ENCODE peak calls at places on chromosome 7, in eight cellular contexts. One of them, this sample, is unnamed.

GRCh38 chr7:88363869-88364268 is 57.2 kb upstream of the STEAP4 start:
- DNase-seq in GM06990: no peak
- DNase-seq in breast epithelium: no peak
- DNase-seq in left ventricle myocardium inferior: no peak
- DNase-seq in heart right ventricle: no peak
- DNase-seq in astrocyte of the spinal cord: no peak
- DNase-seq in MM.1S: no peak
- DNase-seq in fibroblast of mammary gland: no peak
- DNase-seq in this sample: no peak

GRCh38 chr7:35280854-35281253 is 27.0 kb upstream of the TBX20 start:
- DNase-seq in GM06990: no peak
- DNase-seq in breast epithelium: no peak
- DNase-seq in left ventricle myocardium inferior: no peak
- DNase-seq in heart right ventricle: no peak
- DNase-seq in astrocyte of the spinal cord: no peak
- DNase-seq in MM.1S: no peak
- DNase-seq in fibroblast of mammary gland: no peak
- DNase-seq in this sample: no peak

GRCh38 chr7:78280276-78280675 is 481.7 kb downstream of the PHTF2 start:
- DNase-seq in GM06990: no peak
- DNase-seq in breast epithelium: no peak
- DNase-seq in left ventricle myocardium inferior: no peak
- DNase-seq in heart right ventricle: no peak
- DNase-seq in astrocyte of the spinal cord: no peak
- DNase-seq in MM.1S: no peak
- DNase-seq in fibroblast of mammary gland: no peak
- DNase-seq in this sample: no peak

GRCh38 chr7:128863433-128863989 is 855 bp downstream of the ATP6V1F start:
- DNase-seq in GM06990: peak; percentile 36
- DNase-seq in breast epithelium: no peak
- DNase-seq in left ventricle myocardium inferior: no peak
- DNase-seq in heart right ventricle: no peak
- DNase-seq in astrocyte of the spinal cord: peak; percentile 69
- DNase-seq in MM.1S: peak; percentile 87
- DNase-seq in fibroblast of mammary gland: peak; percentile 76
- DNase-seq in this sample: no peak

GRCh38 chr7:32892521-32893224 is 1.1 kb upstream of the KBTBD2 start:
- DNase-seq in GM06990: peak; percentile 67
- DNase-seq in breast epithelium: peak; percentile 25
- DNase-seq in left ventricle myocardium inferior: peak; percentile 37
- DNase-seq in heart right ventricle: peak; percentile 31
- DNase-seq in astrocyte of the spinal cord: peak; percentile 56
- DNase-seq in MM.1S: peak; percentile 55
- DNase-seq in fibroblast of mammary gland: peak; percentile 65
- DNase-seq in this sample: no peak

GRCh38 chr7:106814887-106815286 is 50.2 kb upstream of the PIK3CG start:
- DNase-seq in GM06990: no peak
- DNase-seq in breast epithelium: no peak
- DNase-seq in left ventricle myocardium inferior: no peak
- DNase-seq in heart right ventricle: no peak
- DNase-seq in astrocyte of the spinal cord: no peak
- DNase-seq in MM.1S: no peak
- DNase-seq in fibroblast of mammary gland: no peak
- DNase-seq in this sample: no peak

GRCh38 chr7:127514499-127514898 is 70.9 kb downstream of the GCC1 start:
- DNase-seq in GM06990: no peak
- DNase-seq in breast epithelium: no peak
- DNase-seq in left ventricle myocardium inferior: no peak
- DNase-seq in heart right ventricle: no peak
- DNase-seq in astrocyte of the spinal cord: peak; percentile 28
- DNase-seq in MM.1S: peak; percentile 44
- DNase-seq in fibroblast of mammary gland: peak; percentile 55
- DNase-seq in this sample: no peak

GRCh38 chr7:100130608-100131453 is 4.1 kb downstream of the MBLAC1 start:
- DNase-seq in GM06990: peak; percentile 63
- DNase-seq in breast epithelium: peak; percentile 52
- DNase-seq in left ventricle myocardium inferior: peak; percentile 79
- DNase-seq in heart right ventricle: peak; percentile 78
- DNase-seq in astrocyte of the spinal cord: peak; percentile 48
- DNase-seq in MM.1S: peak; percentile 64
- DNase-seq in fibroblast of mammary gland: peak; percentile 40
- DNase-seq in this sample: no peak

GRCh38 chr7:17939111-17939669 is 1.1 kb downstream of the SNX13 start:
- DNase-seq in GM06990: no peak
- DNase-seq in breast epithelium: no peak
- DNase-seq in left ventricle myocardium inferior: no peak
- DNase-seq in heart right ventricle: no peak
- DNase-seq in astrocyte of the spinal cord: peak; percentile 47
- DNase-seq in MM.1S: peak; percentile 15
- DNase-seq in fibroblast of mammary gland: peak; percentile 52
- DNase-seq in this sample: no peak

DNA sequence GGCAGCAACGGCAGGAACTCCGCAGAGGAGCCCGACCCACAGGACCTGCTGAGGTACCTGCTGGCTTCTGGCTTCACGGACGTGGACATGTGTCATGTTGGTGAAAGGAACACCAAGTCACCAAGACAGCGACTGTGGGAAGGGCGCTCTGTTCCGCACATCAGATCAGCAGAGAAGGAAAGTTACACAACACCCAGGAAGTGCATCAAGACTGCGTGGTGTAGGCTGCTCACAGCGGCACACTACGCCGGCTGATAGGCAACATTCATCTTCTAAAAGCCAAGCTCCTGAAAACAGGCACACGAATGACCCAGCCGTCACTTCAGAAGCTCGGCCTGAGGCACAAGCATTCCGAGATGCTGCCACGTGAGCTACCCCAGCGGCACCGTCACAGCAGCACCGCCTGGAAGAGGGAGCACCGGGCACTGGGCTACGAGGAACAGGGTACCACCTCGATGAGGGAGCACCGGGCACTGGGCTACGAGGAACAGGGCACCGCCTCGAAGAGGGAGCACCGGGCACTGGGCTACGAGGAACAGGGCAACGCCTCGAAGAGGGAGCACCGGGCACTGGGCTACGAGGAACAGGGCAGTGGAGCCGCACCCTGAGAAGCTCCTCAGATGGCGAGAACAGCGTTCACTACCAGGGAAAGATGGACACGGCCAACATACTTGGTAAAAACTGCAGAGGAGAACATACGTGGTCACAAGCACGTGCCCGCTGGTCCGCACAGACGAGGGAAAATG is 86.7 kb downstream of the MAD1L1 start:
- DNase-seq in GM06990: no peak
- DNase-seq in breast epithelium: no peak
- DNase-seq in left ventricle myocardium inferior: no peak
- DNase-seq in heart right ventricle: no peak
- DNase-seq in astrocyte of the spinal cord: no peak
- DNase-seq in MM.1S: no peak
- DNase-seq in fibroblast of mammary gland: no peak
- DNase-seq in this sample: no peak
- H3K4me3 ChIP-seq in GM06990: no peak overlapping the region
- H3K4me3 ChIP-seq in breast epithelium: no peak overlapping the region
- H3K4me3 ChIP-seq in left ventricle myocardium inferior: no peak overlapping the region
- H3K4me3 ChIP-seq in heart right ventricle: no peak overlapping the region
- H3K4me3 ChIP-seq in astrocyte of the spinal cord: no peak overlapping the region
- H3K4me3 ChIP-seq in MM.1S: no peak overlapping the region
- H3K4me3 ChIP-seq in fibroblast of mammary gland: no peak overlapping the region
- H3K4me3 ChIP-seq in this sample: no peak overlapping the region

DNA sequence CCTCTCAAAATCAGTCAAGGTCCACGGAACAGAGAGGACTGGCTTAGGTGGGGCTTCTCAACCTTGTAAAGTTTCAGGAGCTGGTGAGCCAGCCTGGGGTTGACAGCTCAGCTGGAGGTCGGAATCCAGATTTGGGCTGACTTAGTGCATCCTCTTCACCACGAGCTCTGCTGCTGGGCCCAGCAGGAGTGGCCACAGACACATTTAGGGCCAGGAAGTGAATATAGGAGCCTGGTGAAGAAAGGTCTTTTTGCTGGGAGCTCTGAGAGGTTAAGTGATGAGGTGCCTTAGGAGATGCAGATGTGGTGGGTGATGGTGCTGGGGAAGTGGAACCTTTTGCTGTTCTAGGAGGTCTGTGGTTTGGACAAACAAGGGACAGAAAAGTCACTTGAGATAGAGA is 39.3 kb upstream of the MMD2 start:
- DNase-seq in GM06990: no peak
- DNase-seq in breast epithelium: no peak
- DNase-seq in left ventricle myocardium inferior: no peak
- DNase-seq in heart right ventricle: no peak
- DNase-seq in astrocyte of the spinal cord: no peak
- DNase-seq in MM.1S: no peak
- DNase-seq in fibroblast of mammary gland: no peak
- DNase-seq in this sample: no peak
- TF ChIP-seq CTCF in GM06990: no peak
- TF ChIP-seq CTCF in breast epithelium: no peak
- TF ChIP-seq CTCF in left ventricle myocardium inferior: no peak
- TF ChIP-seq CTCF in heart right ventricle: no peak
- TF ChIP-seq CTCF in astrocyte of the spinal cord: no peak
- TF ChIP-seq CTCF in MM.1S: no peak
- TF ChIP-seq CTCF in fibroblast of mammary gland: no peak
- TF ChIP-seq CTCF in this sample: no peak

DNA sequence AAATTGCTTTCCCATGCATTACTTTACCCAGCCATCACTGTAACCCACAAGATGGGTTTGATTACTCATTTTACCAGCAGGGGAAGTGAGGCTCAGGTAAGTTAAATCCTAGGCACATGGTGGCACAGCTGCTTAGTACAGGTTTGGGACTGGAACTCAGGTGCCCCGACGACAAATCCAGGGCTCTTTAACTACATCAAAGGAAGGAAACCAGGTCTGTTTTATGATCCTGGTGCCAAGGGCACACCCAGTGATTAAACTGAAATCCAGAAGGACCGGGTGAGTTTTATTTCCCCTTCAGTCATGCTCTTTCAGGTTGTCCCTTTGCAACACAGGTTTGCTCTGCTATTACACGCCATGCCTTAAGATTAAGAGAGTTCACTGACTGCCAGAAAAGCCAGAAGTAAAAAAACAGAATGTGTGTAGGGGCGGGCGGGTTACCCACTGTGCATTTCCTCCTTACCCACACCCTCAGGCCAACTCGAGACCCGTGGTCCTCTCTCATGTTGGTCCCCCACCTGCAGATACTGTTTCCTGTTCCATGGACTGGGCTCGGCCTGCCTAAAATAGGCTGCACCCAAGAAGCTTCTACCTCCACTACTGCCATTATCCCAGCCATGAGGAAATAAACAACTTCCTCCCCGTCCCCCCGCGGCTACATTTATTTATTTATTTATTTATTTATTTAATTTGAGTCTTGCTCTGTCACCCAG is 55.2 kb upstream of the KDM7A start:
- DNase-seq in GM06990: no peak
- DNase-seq in breast epithelium: no peak
- DNase-seq in left ventricle myocardium inferior: no peak
- DNase-seq in heart right ventricle: no peak
- DNase-seq in astrocyte of the spinal cord: no peak
- DNase-seq in MM.1S: peak; percentile 55
- DNase-seq in fibroblast of mammary gland: no peak
- DNase-seq in this sample: no peak
- H3K4me3 ChIP-seq in GM06990: no peak overlapping the region
- H3K4me3 ChIP-seq in breast epithelium: peak overlapping the region; percentile 51
- H3K4me3 ChIP-seq in left ventricle myocardium inferior: peak overlapping the region; percentile 74
- H3K4me3 ChIP-seq in heart right ventricle: no peak overlapping the region
- H3K4me3 ChIP-seq in astrocyte of the spinal cord: no peak overlapping the region
- H3K4me3 ChIP-seq in MM.1S: peak overlapping the region; percentile 63
- H3K4me3 ChIP-seq in fibroblast of mammary gland: no peak overlapping the region
- H3K4me3 ChIP-seq in this sample: peak overlapping the region; percentile 64

GRCh38 chr7:82167568-82168314 is 275.8 kb downstream of the CACNA2D1 start:
- DNase-seq in GM06990: no peak
- DNase-seq in breast epithelium: no peak
- DNase-seq in left ventricle myocardium inferior: no peak
- DNase-seq in heart right ventricle: no peak
- DNase-seq in astrocyte of the spinal cord: no peak
- DNase-seq in MM.1S: no peak
- DNase-seq in fibroblast of mammary gland: no peak
- DNase-seq in this sample: no peak

GRCh38 chr7:82163586-82163985 is 280.0 kb downstream of the CACNA2D1 start:
- DNase-seq in GM06990: no peak
- DNase-seq in breast epithelium: no peak
- DNase-seq in left ventricle myocardium inferior: no peak
- DNase-seq in heart right ventricle: no peak
- DNase-seq in astrocyte of the spinal cord: no peak
- DNase-seq in MM.1S: no peak
- DNase-seq in fibroblast of mammary gland: no peak
- DNase-seq in this sample: no peak

GRCh38 chr7:82166666-82167065 is 276.9 kb downstream of the CACNA2D1 start:
- DNase-seq in GM06990: no peak
- DNase-seq in breast epithelium: no peak
- DNase-seq in left ventricle myocardium inferior: no peak
- DNase-seq in heart right ventricle: no peak
- DNase-seq in astrocyte of the spinal cord: no peak
- DNase-seq in MM.1S: no peak
- DNase-seq in fibroblast of mammary gland: no peak
- DNase-seq in this sample: no peak

GRCh38 chr7:82164410-82164809 is 279.2 kb downstream of the CACNA2D1 start:
- DNase-seq in GM06990: no peak
- DNase-seq in breast epithelium: no peak
- DNase-seq in left ventricle myocardium inferior: no peak
- DNase-seq in heart right ventricle: no peak
- DNase-seq in astrocyte of the spinal cord: no peak
- DNase-seq in MM.1S: no peak
- DNase-seq in fibroblast of mammary gland: no peak
- DNase-seq in this sample: no peak

GRCh38 chr7:82164813-82165212 is 278.8 kb downstream of the CACNA2D1 start:
- DNase-seq in GM06990: no peak
- DNase-seq in breast epithelium: no peak
- DNase-seq in left ventricle myocardium inferior: no peak
- DNase-seq in heart right ventricle: peak; percentile 35
- DNase-seq in astrocyte of the spinal cord: peak; percentile 68
- DNase-seq in MM.1S: no peak
- DNase-seq in fibroblast of mammary gland: peak; percentile 86
- DNase-seq in this sample: no peak
- TF ChIP-seq CTCF in GM06990: peak; percentile 4
- TF ChIP-seq CTCF in breast epithelium: no peak
- TF ChIP-seq CTCF in left ventricle myocardium inferior: peak; percentile 44
- TF ChIP-seq CTCF in heart right ventricle: peak; percentile 38
- TF ChIP-seq CTCF in astrocyte of the spinal cord: peak; percentile 47
- TF ChIP-seq CTCF in MM.1S: no peak
- TF ChIP-seq CTCF in fibroblast of mammary gland: peak; percentile 52
- TF ChIP-seq CTCF in this sample: no peak